ENCODE peak calls at places on chromosomes 12 and 14, in six cellular contexts. One of them, this sample, is unnamed.
A peak's percentile ranks its signal among the peaks of the same experiment; 100 is the strongest.

GRCh38 chr12:124481257-124481750 is 86.1 kb downstream of the NCOR2 start:
- DNase-seq in left lung: no peak
- DNase-seq in NT2/D1: no peak
- DNase-seq in hepatocyte: no peak
- DNase-seq in right cardiac atrium: peak; percentile 54
- DNase-seq in astrocyte of the spinal cord: no peak
- DNase-seq in this sample: no peak

GRCh38 chr12:65215449-65215848 is 46.1 kb downstream of the LEMD3 start:
- DNase-seq in NT2/D1: no peak
- DNase-seq in left lung: no peak
- DNase-seq in hepatocyte: no peak
- DNase-seq in astrocyte of the spinal cord: no peak
- DNase-seq in right cardiac atrium: no peak
- DNase-seq in this sample: no peak

GRCh38 chr12:6182279-6182898 is 17.8 kb upstream of the CD9 start:
- DNase-seq in hepatocyte: peak; percentile 78
- DNase-seq in right cardiac atrium: peak; percentile 88
- DNase-seq in NT2/D1: no peak
- DNase-seq in left lung: peak; percentile 79
- DNase-seq in astrocyte of the spinal cord: peak; percentile 79
- DNase-seq in this sample: peak; percentile 87

GRCh38 chr12:3490848-3491382 is at the start of gene PRMT8:
- DNase-seq in hepatocyte: peak; percentile 26
- DNase-seq in NT2/D1: no peak
- DNase-seq in left lung: no peak
- DNase-seq in right cardiac atrium: no peak
- DNase-seq in astrocyte of the spinal cord: peak; percentile 3
- DNase-seq in this sample: no peak

GRCh38 chr14:56782701-56783100 is 27.6 kb downstream of the OTX2 start:
- DNase-seq in left lung: no peak
- DNase-seq in NT2/D1: no peak
- DNase-seq in astrocyte of the spinal cord: no peak
- DNase-seq in hepatocyte: no peak
- DNase-seq in right cardiac atrium: no peak
- DNase-seq in this sample: no peak

GRCh38 chr14:60878536-60878935 is 102.3 kb downstream of the TRMT5 start:
- DNase-seq in hepatocyte: no peak
- DNase-seq in NT2/D1: no peak
- DNase-seq in astrocyte of the spinal cord: peak; percentile 64
- DNase-seq in left lung: no peak
- DNase-seq in right cardiac atrium: no peak
- DNase-seq in this sample: peak; percentile 68

GRCh38 chr14:50801706-50802105 is 29.3 kb downstream of the NIN start:
- DNase-seq in NT2/D1: no peak
- DNase-seq in astrocyte of the spinal cord: peak; percentile 59
- DNase-seq in right cardiac atrium: no peak
- DNase-seq in hepatocyte: no peak
- DNase-seq in left lung: no peak
- DNase-seq in this sample: peak; percentile 25

GRCh38 chr12:132315507-132315906 is 13.9 kb downstream of the GALNT9 start:
- DNase-seq in left lung: no peak
- DNase-seq in NT2/D1: no peak
- DNase-seq in astrocyte of the spinal cord: no peak
- DNase-seq in hepatocyte: no peak
- DNase-seq in right cardiac atrium: peak; percentile 21
- DNase-seq in this sample: no peak

GRCh38 chr14:49659526-49660455 is 24.7 kb upstream of the DNAAF2 start:
- DNase-seq in hepatocyte: no peak
- DNase-seq in left lung: no peak
- DNase-seq in NT2/D1: no peak
- DNase-seq in right cardiac atrium: no peak
- DNase-seq in astrocyte of the spinal cord: no peak
- DNase-seq in this sample: no peak

GRCh38 chr12:64256166-64256800 is 34.2 kb upstream of the KICS2 start:
- DNase-seq in left lung: no peak
- DNase-seq in hepatocyte: peak; percentile 80
- DNase-seq in NT2/D1: peak; percentile 42
- DNase-seq in right cardiac atrium: no peak
- DNase-seq in astrocyte of the spinal cord: peak; percentile 72
- DNase-seq in this sample: peak; percentile 83

GRCh38 chr12:132373967-132374820 is 44.8 kb upstream of the GALNT9 start:
- DNase-seq in astrocyte of the spinal cord: no peak
- DNase-seq in NT2/D1: no peak
- DNase-seq in left lung: peak; percentile 27
- DNase-seq in hepatocyte: peak; percentile 44
- DNase-seq in right cardiac atrium: peak; percentile 35
- DNase-seq in this sample: peak; percentile 53

GRCh38 chr12:2961705-2962104 is 2.5 kb downstream of the TEAD4 start:
- DNase-seq in astrocyte of the spinal cord: no peak
- DNase-seq in left lung: no peak
- DNase-seq in hepatocyte: no peak
- DNase-seq in NT2/D1: no peak
- DNase-seq in right cardiac atrium: no peak
- DNase-seq in this sample: no peak

GRCh38 chr14:64970776-64971451 is 1.2 kb downstream of the RAB15 start:
- DNase-seq in left lung: no peak
- DNase-seq in astrocyte of the spinal cord: no peak
- DNase-seq in NT2/D1: no peak
- DNase-seq in right cardiac atrium: no peak
- DNase-seq in hepatocyte: peak; percentile 34
- DNase-seq in this sample: no peak

GRCh38 chr12:48978291-48978740 is at the start of gene WNT1:
- DNase-seq in NT2/D1: no peak
- DNase-seq in astrocyte of the spinal cord: no peak
- DNase-seq in hepatocyte: no peak
- DNase-seq in right cardiac atrium: no peak
- DNase-seq in left lung: no peak
- DNase-seq in this sample: no peak

GRCh38 chr12:48980389-48980952 is 2.3 kb downstream of the WNT1 start:
- DNase-seq in NT2/D1: no peak
- DNase-seq in right cardiac atrium: peak; percentile 53
- DNase-seq in hepatocyte: peak; percentile 53
- DNase-seq in astrocyte of the spinal cord: no peak
- DNase-seq in left lung: no peak
- DNase-seq in this sample: no peak

GRCh38 chr12:48979602-48980388 is 1.7 kb downstream of the WNT1 start:
- DNase-seq in astrocyte of the spinal cord: no peak
- DNase-seq in left lung: no peak
- DNase-seq in NT2/D1: no peak
- DNase-seq in hepatocyte: no peak
- DNase-seq in right cardiac atrium: peak; percentile 76
- DNase-seq in this sample: no peak

GRCh38 chr12:48977290-48978281 is 536 bp upstream of the WNT1 start:
- DNase-seq in astrocyte of the spinal cord: no peak
- DNase-seq in hepatocyte: peak; percentile 77
- DNase-seq in NT2/D1: no peak
- DNase-seq in left lung: peak; percentile 66
- DNase-seq in right cardiac atrium: peak; percentile 90
- DNase-seq in this sample: peak; percentile 38

GRCh38 chr12:48978741-48979601 is 849 bp downstream of the WNT1 start:
- DNase-seq in hepatocyte: no peak
- DNase-seq in NT2/D1: no peak
- DNase-seq in astrocyte of the spinal cord: no peak
- DNase-seq in right cardiac atrium: peak; percentile 59
- DNase-seq in left lung: no peak
- DNase-seq in this sample: no peak
- H3K4me3 ChIP-seq in hepatocyte: peak overlapping the region; percentile 13
- H3K4me3 ChIP-seq in NT2/D1: peak overlapping the region; percentile 43
- H3K4me3 ChIP-seq in astrocyte of the spinal cord: no peak overlapping the region
- H3K4me3 ChIP-seq in right cardiac atrium: peak overlapping the region; percentile 26
- H3K4me3 ChIP-seq in left lung: peak overlapping the region; percentile 10
- H3K4me3 ChIP-seq in this sample: no peak overlapping the region

GRCh38 chr12:76091245-76091757 is 6.8 kb upstream of the NAP1L1 start:
- DNase-seq in astrocyte of the spinal cord: no peak
- DNase-seq in left lung: no peak
- DNase-seq in right cardiac atrium: no peak
- DNase-seq in NT2/D1: no peak
- DNase-seq in hepatocyte: no peak
- DNase-seq in this sample: no peak
- H3K4me3 ChIP-seq in astrocyte of the spinal cord: no peak overlapping the region
- H3K4me3 ChIP-seq in left lung: no peak overlapping the region
- H3K4me3 ChIP-seq in right cardiac atrium: no peak overlapping the region
- H3K4me3 ChIP-seq in NT2/D1: no peak overlapping the region
- H3K4me3 ChIP-seq in hepatocyte: no peak overlapping the region
- H3K4me3 ChIP-seq in this sample: no peak overlapping the region

DNA sequence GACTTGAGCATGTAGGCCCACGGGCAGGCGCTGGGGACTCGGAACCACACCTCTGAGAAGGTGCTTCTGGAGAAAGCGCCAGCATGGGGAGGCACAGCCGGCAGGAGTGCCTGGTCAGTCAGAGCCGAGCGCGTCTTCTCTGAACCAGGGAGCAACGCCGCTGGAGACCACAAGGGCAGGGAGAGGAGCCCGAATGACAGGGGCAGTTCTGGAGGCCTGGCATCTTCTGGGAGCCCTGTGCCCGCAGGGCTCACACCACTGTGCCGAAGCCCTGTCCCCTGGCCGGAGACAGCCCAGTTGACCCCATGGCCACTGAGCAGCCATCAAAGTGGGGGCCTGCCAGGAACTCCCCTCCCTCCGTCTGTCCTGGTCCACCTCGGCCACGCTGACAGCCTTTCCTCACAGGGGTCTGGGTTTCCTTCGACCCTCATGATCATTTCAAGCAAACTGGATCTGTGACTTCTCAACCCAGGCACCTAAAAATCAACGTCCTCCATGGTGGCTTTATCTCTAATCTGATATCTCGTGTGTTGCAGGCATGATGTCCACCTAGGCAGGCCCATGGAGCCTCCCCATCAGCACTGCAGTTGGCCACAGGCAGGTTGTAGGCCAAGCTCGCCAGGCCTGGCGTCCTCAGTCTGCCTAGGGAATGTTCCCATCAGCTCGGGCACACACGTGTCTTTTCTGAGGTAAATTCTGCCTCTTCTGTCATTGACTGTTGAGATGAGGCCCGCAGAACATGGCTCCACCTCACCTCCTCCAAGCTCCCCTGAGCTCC is 299.3 kb upstream of the RTL1 start:
- DNase-seq in hepatocyte: no peak
- DNase-seq in right cardiac atrium: peak; percentile 36
- DNase-seq in left lung: peak; percentile 23
- DNase-seq in astrocyte of the spinal cord: no peak
- DNase-seq in NT2/D1: no peak
- DNase-seq in this sample: no peak
- H3K4me3 ChIP-seq in hepatocyte: no peak overlapping the region
- H3K4me3 ChIP-seq in right cardiac atrium: no peak overlapping the region
- H3K4me3 ChIP-seq in left lung: no peak overlapping the region
- H3K4me3 ChIP-seq in astrocyte of the spinal cord: no peak overlapping the region
- H3K4me3 ChIP-seq in NT2/D1: no peak overlapping the region
- H3K4me3 ChIP-seq in this sample: no peak overlapping the region

GRCh38 chr12:80702889-80703605 is 4.4 kb upstream of the MYF6 start:
- DNase-seq in right cardiac atrium: no peak
- DNase-seq in astrocyte of the spinal cord: peak; percentile 76
- DNase-seq in left lung: no peak
- DNase-seq in hepatocyte: peak; percentile 64
- DNase-seq in NT2/D1: no peak
- DNase-seq in this sample: peak; percentile 83
- H3K4me3 ChIP-seq in right cardiac atrium: peak overlapping the region; percentile 18
- H3K4me3 ChIP-seq in astrocyte of the spinal cord: no peak overlapping the region
- H3K4me3 ChIP-seq in left lung: no peak overlapping the region
- H3K4me3 ChIP-seq in hepatocyte: no peak overlapping the region
- H3K4me3 ChIP-seq in NT2/D1: no peak overlapping the region
- H3K4me3 ChIP-seq in this sample: peak overlapping the region; percentile 32

GRCh38 chr12:46265734-46266133 is 3.1 kb downstream of the SLC38A1 start:
- DNase-seq in left lung: no peak
- DNase-seq in NT2/D1: no peak
- DNase-seq in astrocyte of the spinal cord: no peak
- DNase-seq in hepatocyte: no peak
- DNase-seq in right cardiac atrium: no peak
- DNase-seq in this sample: no peak
- H3K4me3 ChIP-seq in left lung: no peak overlapping the region
- H3K4me3 ChIP-seq in NT2/D1: no peak overlapping the region
- H3K4me3 ChIP-seq in astrocyte of the spinal cord: no peak overlapping the region
- H3K4me3 ChIP-seq in hepatocyte: peak overlapping the region; percentile 83
- H3K4me3 ChIP-seq in right cardiac atrium: no peak overlapping the region
- H3K4me3 ChIP-seq in this sample: no peak overlapping the region

GRCh38 chr12:14770495-14771313 is 32.6 kb downstream of the WBP11 start:
- DNase-seq in right cardiac atrium: peak; percentile 93
- DNase-seq in left lung: peak; percentile 94
- DNase-seq in astrocyte of the spinal cord: peak; percentile 96
- DNase-seq in hepatocyte: peak; percentile 96
- DNase-seq in NT2/D1: peak; percentile 99
- DNase-seq in this sample: peak; percentile 97
- H3K4me3 ChIP-seq in right cardiac atrium: peak overlapping the region; percentile 86
- H3K4me3 ChIP-seq in left lung: peak overlapping the region; percentile 66
- H3K4me3 ChIP-seq in astrocyte of the spinal cord: peak overlapping the region; percentile 93
- H3K4me3 ChIP-seq in hepatocyte: peak overlapping the region; percentile 60
- H3K4me3 ChIP-seq in NT2/D1: peak overlapping the region; percentile 96
- H3K4me3 ChIP-seq in this sample: peak overlapping the region; percentile 86

DNA sequence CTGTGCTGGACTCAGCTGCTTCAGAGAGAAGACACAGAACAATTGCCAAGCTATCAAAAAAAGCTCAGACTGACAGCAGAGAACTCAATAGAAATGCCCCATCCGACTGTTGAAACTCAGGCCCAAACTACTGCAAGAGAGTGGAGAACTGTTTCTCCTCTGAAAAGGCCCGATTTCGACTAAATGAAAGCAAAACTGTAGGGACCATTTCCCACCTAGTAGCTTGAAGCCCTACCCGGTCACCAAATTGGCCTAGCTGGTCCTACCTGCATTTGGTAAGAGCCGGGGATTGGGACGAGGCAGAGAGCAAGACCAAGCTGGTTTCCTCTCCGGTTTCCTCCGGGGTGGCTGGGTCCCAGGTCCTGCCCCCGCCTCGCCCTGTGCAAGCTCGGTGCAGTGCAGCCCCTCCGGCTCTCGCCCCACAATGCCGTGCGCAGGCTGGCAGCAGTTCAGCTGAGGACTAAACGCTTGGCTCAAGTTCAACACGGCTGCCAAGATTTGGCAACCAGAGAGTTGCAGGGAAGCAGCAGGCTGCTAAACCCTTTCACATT is 1180.6 kb downstream of the VRK1 start:
- DNase-seq in right cardiac atrium: peak; percentile 95
- DNase-seq in astrocyte of the spinal cord: peak; percentile 29
- DNase-seq in hepatocyte: peak; percentile 57
- DNase-seq in NT2/D1: no peak
- DNase-seq in left lung: peak; percentile 73
- DNase-seq in this sample: no peak
- H3K4me3 ChIP-seq in right cardiac atrium: peak overlapping the region; percentile 53
- H3K4me3 ChIP-seq in astrocyte of the spinal cord: peak overlapping the region; percentile 12
- H3K4me3 ChIP-seq in hepatocyte: no peak overlapping the region
- H3K4me3 ChIP-seq in NT2/D1: no peak overlapping the region
- H3K4me3 ChIP-seq in left lung: peak overlapping the region; percentile 21
- H3K4me3 ChIP-seq in this sample: no peak overlapping the region

This sample was measured in choroid plexus epithelial cell.